ENCODE peak calls at places on chromosome 20, in seven cellular contexts. Y is cardiac muscle cell, V is ovary, I is breast epithelium, J is tibial artery, Q is mammary epithelial cell, F is left ventricle myocardium inferior. A is an unnamed sample.

GRCh38 chr20:47459344-47460073 is 42.2 kb upstream of the NCOA3 start:
- DNase-seq in Y (no peak), V (no peak), I (no peak), J (no peak), Q (no peak), F (no peak), A (no peak)

GRCh38 chr20:49810491-49811190 is 2.0 kb upstream of the SLC9A8 start:
- DNase-seq in Y (no peak), V (no peak), I (no peak), J (no peak), Q (no peak), F (no peak), A (no peak)

GRCh38 chr20:17854307-17854903 is 114.2 kb downstream of the SNX5 start:
- DNase-seq in Y (peak; percentile 51), V (peak; percentile 46), I (no peak), J (peak; percentile 51), Q (peak; percentile 27), F (peak; percentile 68), A (no peak)

GRCh38 chr20:11027224-11027623 is 353.4 kb upstream of the JAG1 start:
- DNase-seq in Y (no peak), V (no peak), I (no peak), J (no peak), Q (no peak), F (no peak), A (no peak)

GRCh38 chr20:38117635-38118034 is 47.4 kb downstream of the TGM2 start:
- DNase-seq in Y (no peak), V (no peak), I (no peak), J (no peak), Q (peak; percentile 87), F (no peak), A (no peak)

GRCh38 chr20:17505664-17506517 is 25.3 kb downstream of the BFSP1 start:
- DNase-seq in Y (no peak), V (no peak), I (no peak), J (no peak), Q (peak; percentile 95), F (no peak), A (no peak)

GRCh38 chr20:59836768-59837167 is 96.7 kb downstream of the SYCP2 start:
- DNase-seq in Y (peak; percentile 17), V (no peak), I (no peak), J (no peak), Q (peak; percentile 26), F (no peak), A (no peak)

GRCh38 chr20:6746901-6747609 is 20.4 kb upstream of the BMP2 start:
- DNase-seq in Y (no peak), V (no peak), I (no peak), J (no peak), Q (peak; percentile 90), F (no peak), A (no peak)

GRCh38 chr20:48284837-48285236 is 499.6 kb upstream of the SULF2 start:
- DNase-seq in Y (no peak), V (no peak), I (no peak), J (no peak), Q (peak; percentile 43), F (no peak), A (no peak)

GRCh38 chr20:48679603-48680002 is 148.2 kb downstream of the PREX1 start:
- DNase-seq in Y (no peak), V (no peak), I (no peak), J (no peak), Q (no peak), F (no peak), A (no peak)

GRCh38 chr20:21522479-21523397 is 8.9 kb upstream of the NKX2-2 start:
- DNase-seq in Y (no peak), V (no peak), I (peak; percentile 3), J (no peak), Q (no peak), F (no peak), A (no peak)

GRCh38 chr20:24318569-24319352 is 150.7 kb upstream of the SYNDIG1 start:
- DNase-seq in Y (no peak), V (no peak), I (no peak), J (no peak), Q (no peak), F (no peak), A (no peak)

GRCh38 chr20:51513545-51513944 is 29.0 kb downstream of the NFATC2 start:
- DNase-seq in Y (no peak), V (no peak), I (no peak), J (no peak), Q (no peak), F (no peak), A (no peak)
- H3K4me1 ChIP-seq in Y (peaks cover 39% of the 10 kb centered on the region), V (no peaks in the 10 kb centered on the region), I (no peaks in the 10 kb centered on the region), J (no peaks in the 10 kb centered on the region), Q (peaks cover 5% of the 10 kb centered on the region), F (peaks cover 5% of the 10 kb centered on the region), A (no peaks in the 10 kb centered on the region)

DNA sequence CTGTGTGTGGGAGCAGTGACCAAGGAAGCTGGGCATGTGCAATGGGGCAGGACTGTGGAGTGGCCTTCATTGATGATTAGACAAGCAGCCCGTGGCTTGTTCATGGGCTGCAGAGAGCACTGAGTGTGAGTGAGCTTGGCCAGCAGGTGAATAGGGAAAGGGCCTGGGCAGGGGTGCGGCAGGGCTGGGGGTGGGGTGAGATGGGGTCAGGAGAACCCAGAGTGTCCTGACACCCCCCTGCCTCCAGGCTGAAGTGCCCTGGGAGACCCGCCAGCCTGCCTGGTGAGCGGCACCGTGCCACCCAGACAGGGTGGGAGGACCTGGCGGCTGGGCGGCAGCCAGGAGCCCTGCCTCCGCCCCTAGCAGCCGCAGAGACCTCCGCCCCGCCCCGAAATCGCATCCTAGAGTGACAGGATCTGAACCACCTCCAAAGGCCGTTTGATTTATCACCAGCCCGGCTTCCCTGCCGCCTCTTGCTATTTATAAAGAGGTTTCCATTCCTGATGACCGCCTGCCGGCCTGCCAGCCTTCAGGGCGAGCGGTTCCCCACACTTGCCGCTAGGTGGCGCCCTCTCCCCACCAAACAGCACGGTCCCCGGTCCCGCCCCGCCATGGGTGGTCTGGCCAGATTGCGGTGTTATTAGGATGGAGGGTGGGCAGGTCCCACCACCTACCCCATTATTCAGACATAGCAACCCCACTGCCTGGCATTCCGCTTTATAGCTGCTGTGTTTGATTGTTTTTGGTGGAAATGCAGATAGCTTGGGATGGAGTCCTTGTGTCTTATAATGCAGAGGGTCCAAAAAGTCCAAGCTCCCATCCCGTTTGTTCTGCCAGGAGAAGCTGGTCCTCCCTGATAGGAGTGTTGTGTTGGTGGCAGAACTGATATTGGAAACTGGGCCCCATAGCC is 3.5 kb downstream of the MYLK2 start:
- DNase-seq in Y (peak; percentile 92), V (peak; percentile 69), I (peak; percentile 50), J (peak; percentile 76), Q (peak; percentile 29), F (peak; percentile 83), A (peak; percentile 59)
- TF ChIP-seq CTCF in Y (peak; percentile 94), V (peak; percentile 93), I (peak; percentile 93), J (peak; percentile 94), Q (peak; percentile 96), F (peak; percentile 99), A (peak; percentile 99)

GRCh38 chr20:34709836-34710567 is 5.9 kb downstream of the TP53INP2 start:
- DNase-seq in Y (peak; percentile 86), V (peak; percentile 82), I (no peak), J (peak; percentile 26), Q (no peak), F (peak; percentile 85), A (peak; percentile 80)
- H3K36me3 ChIP-seq in Y (peaks cover 1% of the 10 kb centered on the region), V (no peaks in the 10 kb centered on the region), I (peaks cover 5% of the 10 kb centered on the region), J (peaks cover 10% of the 10 kb centered on the region), Q (peaks cover 8% of the 10 kb centered on the region), F (peaks cover 30% of the 10 kb centered on the region), A (peaks cover 6% of the 10 kb centered on the region)

GRCh38 chr20:40449144-40449543 is 239.9 kb downstream of the MAFB start:
- DNase-seq in Y (no peak), V (no peak), I (no peak), J (no peak), Q (no peak), F (no peak), A (no peak)
- H3K4me1 ChIP-seq in Y (no peaks in the 10 kb centered on the region), V (no peaks in the 10 kb centered on the region), I (no peaks in the 10 kb centered on the region), J (no peaks in the 10 kb centered on the region), Q (no peaks in the 10 kb centered on the region), F (no peaks in the 10 kb centered on the region), A (no peaks in the 10 kb centered on the region)

DNA sequence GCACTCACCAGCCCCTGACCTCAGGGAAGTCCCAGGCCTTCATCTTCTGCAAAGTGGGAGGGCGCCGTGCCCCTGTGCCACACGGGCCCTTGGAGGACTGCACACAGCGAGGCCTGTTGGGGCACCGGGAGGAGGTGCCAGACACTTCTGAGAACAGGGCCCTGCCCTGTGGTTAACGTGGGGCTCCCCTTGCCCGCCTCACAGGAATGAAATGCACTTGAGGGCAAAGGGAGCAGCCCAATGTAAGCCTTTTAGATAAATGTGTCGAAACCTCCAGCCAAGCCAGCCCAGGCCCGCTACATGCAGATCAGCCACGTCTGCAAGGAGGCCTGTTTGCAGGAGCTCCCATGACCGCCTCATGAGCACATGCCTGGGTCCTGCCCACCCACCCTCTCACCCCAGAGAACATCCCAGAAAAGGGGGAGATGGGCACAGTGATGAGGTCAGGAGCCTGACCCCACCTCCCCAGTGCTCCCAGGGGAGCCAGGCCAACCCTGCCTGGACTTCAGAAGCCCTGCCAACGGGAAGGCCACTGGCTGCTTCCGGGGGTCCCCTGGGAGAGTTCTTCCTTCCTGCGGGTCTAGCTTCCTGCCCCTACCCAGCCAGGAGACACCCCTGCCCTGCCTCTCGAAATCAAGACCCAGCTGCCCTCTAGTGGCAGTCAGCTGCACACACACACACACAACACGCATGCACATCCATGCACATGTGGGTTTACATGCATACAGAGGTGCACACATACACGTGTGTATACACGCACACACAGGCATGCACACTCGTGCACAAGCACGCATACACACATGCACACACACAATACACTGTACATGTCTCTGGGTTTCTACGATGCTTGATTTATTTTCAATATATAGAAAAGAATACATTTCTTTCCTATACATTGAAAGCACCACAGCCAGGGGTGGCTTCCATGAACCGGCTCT is 178.7 kb downstream of the TAF4 start:
- DNase-seq in Y (peak; percentile 49), V (peak; percentile 31), I (no peak), J (no peak), Q (peak; percentile 14), F (no peak), A (no peak)
- TF ChIP-seq CTCF in Y (peak; percentile 70), V (peak; percentile 25), I (peak; percentile 12), J (peak; percentile 30), Q (peak; percentile 85), F (peak; percentile 73), A (peak; percentile 35)

GRCh38 chr20:391041-391711 is 10.6 kb downstream of the TRIB3 start:
- DNase-seq in Y (no peak), V (no peak), I (no peak), J (no peak), Q (no peak), F (no peak), A (no peak)
- H3K36me3 ChIP-seq in Y (no peaks in the 10 kb centered on the region), V (no peaks in the 10 kb centered on the region), I (no peaks in the 10 kb centered on the region), J (no peaks in the 10 kb centered on the region), Q (peaks cover 48% of the 10 kb centered on the region), F (peaks cover 8% of the 10 kb centered on the region), A (peaks cover 33% of the 10 kb centered on the region)

DNA sequence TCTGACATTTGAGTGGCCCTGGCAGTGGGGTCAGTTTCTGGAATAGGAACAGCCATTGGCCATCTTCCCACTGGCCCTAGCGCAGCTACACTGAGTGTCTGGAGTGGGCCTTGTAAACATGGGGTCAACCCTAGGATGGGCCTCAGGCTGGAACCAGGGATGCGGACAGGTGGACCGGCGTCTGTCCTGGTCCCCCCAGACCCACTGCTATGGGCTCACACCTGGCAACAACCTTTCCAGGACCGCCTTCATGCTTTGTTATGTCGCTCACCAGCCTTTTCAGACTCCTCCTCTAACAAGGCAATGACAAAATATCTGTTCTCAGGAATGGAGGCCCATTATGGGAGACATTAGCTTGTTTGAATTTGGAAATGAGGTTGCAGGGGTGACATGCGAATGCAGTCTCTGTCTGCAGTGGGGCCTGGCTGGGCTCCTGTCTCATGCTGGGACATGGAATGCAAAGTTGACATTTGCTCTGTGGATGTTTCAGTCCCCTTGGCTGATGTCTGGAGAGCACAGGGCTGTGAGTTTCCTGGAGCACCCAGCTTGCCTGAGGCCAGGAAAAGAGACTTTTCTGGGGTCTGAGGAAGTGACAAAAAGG is 98.6 kb upstream of the PMEPA1 start:
- DNase-seq in Y (no peak), V (no peak), I (no peak), J (no peak), Q (no peak), F (no peak), A (no peak)
- H3K4me1 ChIP-seq in Y (no peaks in the 10 kb centered on the region), V (no peaks in the 10 kb centered on the region), I (no peaks in the 10 kb centered on the region), J (no peaks in the 10 kb centered on the region), Q (peaks cover 19% of the 10 kb centered on the region), F (peaks cover 29% of the 10 kb centered on the region), A (no peaks in the 10 kb centered on the region)

A was measured in ascending aorta.